ENCODE peak calls at places on chromosomes 5 and 9, in five cellular contexts. X, Z, U, P and F are unnamed samples.

GRCh38 chr5:38639377-38640011 is 83.0 kb upstream of the LIFR start:
- DNase-seq in X (no peak), Z (no peak), U (no peak), P (no peak), F (no peak)

GRCh38 chr9:115514454-115514853 is 396.5 kb upstream of the TNC start:
- DNase-seq in X (no peak), Z (no peak), U (no peak), P (no peak), F (no peak)

GRCh38 chr5:180618830-180619562 is 27.7 kb upstream of the SCGB3A1 start:
- DNase-seq in X (no peak), Z (no peak), U (no peak), P (peak), F (no peak)

GRCh38 chr9:36993933-36994764 is 39.9 kb downstream of the PAX5 start:
- DNase-seq in X (peak), Z (no peak), U (no peak), P (no peak), F (no peak)

GRCh38 chr9:119003218-119003617 is 366.0 kb downstream of the BRINP1 start:
- DNase-seq in X (no peak), Z (no peak), U (no peak), P (peak), F (no peak)

GRCh38 chr5:173823721-173824567 is 64.2 kb upstream of the CPEB4 start:
- DNase-seq in X (no peak), Z (no peak), U (no peak), P (peak), F (peak)

GRCh38 chr9:98074119-98074990 is 17.8 kb downstream of the NANS start:
- DNase-seq in X (peak), Z (peak), U (peak), P (peak), F (no peak)

GRCh38 chr5:160655717-160656116 is 196.3 kb downstream of the ATP10B start:
- DNase-seq in X (no peak), Z (peak), U (no peak), P (no peak), F (no peak)

GRCh38 chr9:109739760-109740159 is 40.2 kb upstream of the PALM2AKAP2 start:
- DNase-seq in X (no peak), Z (no peak), U (no peak), P (no peak), F (no peak)

GRCh38 chr5:4411664-4412063 is 728.5 kb upstream of the ADAMTS16 start:
- DNase-seq in X (no peak), Z (no peak), U (no peak), P (no peak), F (no peak)

GRCh38 chr5:78757269-78758053 is 108.9 kb upstream of the LHFPL2 start:
- DNase-seq in X (no peak), Z (no peak), U (peak), P (peak), F (peak)

GRCh38 chr5:78758169-78758839 is 109.7 kb upstream of the LHFPL2 start:
- DNase-seq in X (peak), Z (no peak), U (no peak), P (peak), F (no peak)

GRCh38 chr5:78763659-78764189 is 115.2 kb upstream of the LHFPL2 start:
- DNase-seq in X (no peak), Z (no peak), U (no peak), P (no peak), F (no peak)

GRCh38 chr5:78761831-78762230 is 113.3 kb upstream of the LHFPL2 start:
- DNase-seq in X (no peak), Z (no peak), U (no peak), P (no peak), F (no peak)

DNA sequence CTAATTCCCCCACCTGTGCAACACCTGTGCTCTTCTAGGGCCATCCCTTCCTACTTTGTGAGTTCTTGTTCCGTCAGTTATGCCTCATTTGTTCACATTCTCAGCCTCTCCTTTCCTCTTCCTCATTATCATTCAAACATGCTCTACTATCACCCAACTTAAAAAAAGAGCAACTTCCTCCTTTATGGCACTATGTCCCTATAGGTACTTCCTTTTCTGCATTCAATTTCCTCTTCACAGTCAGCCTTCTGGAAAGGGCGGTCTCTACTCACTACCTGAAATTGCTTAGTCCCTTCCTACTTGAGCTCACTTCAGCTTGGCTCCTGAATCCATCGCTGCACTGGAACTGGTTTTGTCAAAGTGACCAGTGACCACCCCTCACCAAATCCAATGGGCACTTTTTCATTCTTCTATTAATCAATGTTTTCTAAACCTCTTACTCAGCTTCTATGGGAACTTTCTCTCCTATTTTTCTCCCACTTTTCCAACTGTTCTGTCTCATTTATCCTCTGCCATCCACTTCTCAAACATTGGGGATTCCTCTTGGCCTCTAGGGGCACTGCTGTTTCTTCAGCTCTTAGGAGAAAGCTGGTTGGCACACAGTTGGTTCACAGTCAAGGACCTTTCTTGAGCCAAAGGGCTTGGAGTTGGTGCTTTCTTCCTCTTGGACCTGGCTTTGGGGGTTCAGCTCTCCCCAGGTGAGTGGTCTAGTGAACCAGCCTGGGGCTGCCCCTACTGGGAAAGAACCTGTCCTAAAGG is 112.0 kb upstream of the LHFPL2 start:
- DNase-seq in X (no peak), Z (no peak), U (no peak), P (no peak), F (no peak)
- TF ChIP-seq CTCF in X (no peak), Z (peak), U (no peak), P (peak), F (peak)

GRCh38 chr5:127961764-127962148 is 121.8 kb upstream of the SLC12A2 start:
- DNase-seq in X (no peak), Z (peak), U (no peak), P (no peak), F (no peak)

GRCh38 chr5:127961006-127961763 is 122.4 kb upstream of the SLC12A2 start:
- DNase-seq in X (no peak), Z (no peak), U (no peak), P (no peak), F (no peak)

GRCh38 chr5:127958421-127959011 is 125.0 kb upstream of the SLC12A2 start:
- DNase-seq in X (no peak), Z (no peak), U (no peak), P (no peak), F (no peak)

GRCh38 chr5:127959152-127959764 is 124.3 kb upstream of the SLC12A2 start:
- DNase-seq in X (no peak), Z (peak), U (peak), P (peak), F (peak)

DNA sequence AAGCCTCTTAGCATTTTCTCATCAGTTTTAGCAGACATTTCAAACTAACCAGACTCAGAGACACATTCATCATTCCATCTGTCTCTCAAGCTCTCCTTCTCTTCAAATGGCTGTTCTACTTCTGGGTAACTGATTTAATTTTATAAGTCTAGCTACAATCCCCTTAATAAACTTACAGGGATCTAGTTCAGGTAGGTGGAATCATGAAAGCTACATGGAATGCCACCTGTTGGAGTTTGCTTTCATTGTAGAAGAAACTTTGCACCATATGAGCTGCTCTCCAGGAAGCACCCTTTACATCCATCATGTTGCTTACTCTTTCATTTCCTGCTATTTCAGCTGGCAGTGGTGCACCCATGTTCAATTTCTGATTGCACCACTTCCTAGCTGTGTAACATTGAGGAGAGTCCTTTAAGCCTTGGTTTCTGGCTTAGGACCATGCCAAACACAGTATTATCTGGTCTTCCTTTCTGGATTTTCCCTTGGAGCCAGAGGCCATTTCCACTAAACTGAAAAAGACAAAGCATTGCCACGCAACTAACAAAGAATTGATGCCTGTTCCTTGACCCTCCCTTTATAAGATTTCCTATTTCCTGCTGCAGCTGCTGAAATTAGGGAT is 123.3 kb upstream of the SLC12A2 start:
- DNase-seq in X (no peak), Z (no peak), U (no peak), P (no peak), F (no peak)
- TF ChIP-seq CTCF in X (no peak), Z (no peak), U (no peak), P (no peak), F (no peak)

GRCh38 chr5:72408127-72408526 is 88.0 kb downstream of the PTCD2 start:
- DNase-seq in X (no peak), Z (no peak), U (no peak), P (no peak), F (no peak)

GRCh38 chr5:72408602-72409001 is 88.4 kb downstream of the PTCD2 start:
- DNase-seq in X (no peak), Z (no peak), U (no peak), P (no peak), F (no peak)

GRCh38 chr5:72410896-72411295 is 90.7 kb downstream of the PTCD2 start:
- DNase-seq in X (no peak), Z (no peak), U (no peak), P (no peak), F (no peak)

GRCh38 chr5:72415926-72416325 is 91.3 kb downstream of the ZNF366 start:
- DNase-seq in X (no peak), Z (no peak), U (no peak), P (no peak), F (no peak)

GRCh38 chr5:72412283-72413055 is 92.3 kb downstream of the PTCD2 start:
- DNase-seq in X (no peak), Z (no peak), U (no peak), P (no peak), F (no peak)
- TF ChIP-seq CTCF in X (no peak), Z (no peak), U (no peak), P (peak), F (peak)

DNA sequence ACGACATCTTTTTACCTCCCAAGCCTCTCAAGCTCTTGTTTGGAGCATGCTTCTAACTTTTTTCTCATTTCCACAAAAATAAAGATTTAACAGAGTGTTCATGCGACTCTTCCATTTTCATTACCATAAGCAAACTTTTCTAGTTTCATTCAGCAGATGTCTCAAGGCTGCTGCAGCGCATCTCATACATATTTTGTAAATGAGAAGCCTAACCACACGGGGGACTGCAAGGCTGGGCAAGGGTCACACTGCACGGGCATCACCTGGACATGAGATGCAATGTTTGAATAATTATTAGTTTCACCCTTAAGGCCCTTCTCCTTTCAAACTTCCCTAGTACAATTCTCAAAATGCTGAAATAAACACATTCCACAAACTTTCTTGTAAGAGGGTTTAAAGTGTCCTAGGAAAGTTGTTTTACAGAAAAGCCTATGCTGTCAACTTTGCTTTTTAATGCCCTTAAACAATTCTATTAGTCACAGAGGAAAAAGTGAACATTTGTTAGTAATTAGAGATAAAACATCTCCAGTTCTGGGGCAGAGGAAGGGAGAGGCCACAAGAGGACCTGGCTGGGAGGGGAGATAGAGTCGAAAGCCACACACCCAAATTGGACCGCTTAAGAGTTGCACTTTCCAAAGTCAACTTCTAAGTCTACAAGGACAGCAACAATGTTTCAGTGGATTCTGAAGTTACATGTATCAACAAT is 1.3 kb downstream of the DENND1A start:
- DNase-seq in X (no peak), Z (no peak), U (no peak), P (peak), F (peak)
- TF ChIP-seq CTCF in X (no peak), Z (no peak), U (no peak), P (no peak), F (no peak)

GRCh38 chr9:136668983-136669790 is 6.5 kb downstream of the EGFL7 start:
- DNase-seq in X (no peak), Z (no peak), U (no peak), P (no peak), F (no peak)

GRCh38 chr9:136669791-136670464 is 7.2 kb downstream of the EGFL7 start:
- DNase-seq in X (no peak), Z (no peak), U (no peak), P (no peak), F (no peak)

GRCh38 chr9:136667217-136667939 is 4.7 kb downstream of the EGFL7 start:
- DNase-seq in X (no peak), Z (no peak), U (no peak), P (no peak), F (no peak)

GRCh38 chr9:136666364-136667216 is 3.9 kb downstream of the EGFL7 start:
- DNase-seq in X (no peak), Z (no peak), U (no peak), P (no peak), F (no peak)

GRCh38 chr9:136667940-136668760 is 5.4 kb downstream of the EGFL7 start:
- DNase-seq in X (no peak), Z (no peak), U (no peak), P (no peak), F (no peak)
- TF ChIP-seq CTCF in X (no peak), Z (no peak), U (no peak), P (no peak), F (no peak)